ENCODE peak calls at places on chromosomes 6 and 20, in six cellular contexts. U, R, W, Q, B and G are unnamed samples.

GRCh38 chr6:167825759-167826229 is 917 bp upstream of the AFDN start:
- DNase-seq in U (peak; percentile 94), R (peak; percentile 92), W (no peak), Q (no peak), B (peak; percentile 74), G (no peak)

GRCh38 chr6:16649241-16649640 is 112.0 kb downstream of the ATXN1 start:
- DNase-seq in U (no peak), R (no peak), W (no peak), Q (no peak), B (no peak), G (no peak)

GRCh38 chr20:4166726-4167035 is 151.3 kb upstream of the RNF24 start:
- DNase-seq in U (no peak), R (no peak), W (no peak), Q (no peak), B (no peak), G (no peak)

GRCh38 chr6:52759085-52759484 is 4.2 kb downstream of the GSTA2 start:
- DNase-seq in U (no peak), R (no peak), W (no peak), Q (no peak), B (no peak), G (no peak)

GRCh38 chr6:133939778-133940667 is 13.0 kb upstream of the TBPL1 start:
- DNase-seq in U (no peak), R (no peak), W (no peak), Q (no peak), B (no peak), G (no peak)

GRCh38 chr6:82396964-82397761 is 33.5 kb downstream of the TPBG start:
- DNase-seq in U (no peak), R (no peak), W (peak; percentile 90), Q (no peak), B (no peak), G (peak; percentile 36)

GRCh38 chr6:138001750-138002349 is 105.4 kb downstream of the PERP start:
- DNase-seq in U (peak; percentile 72), R (peak; percentile 73), W (peak; percentile 66), Q (peak; percentile 37), B (peak; percentile 58), G (peak; percentile 63)

GRCh38 chr6:35776364-35777215 is at the start of gene CLPSL2:
- DNase-seq in U (peak; percentile 47), R (peak; percentile 84), W (no peak), Q (no peak), B (no peak), G (no peak)

GRCh38 chr6:24855389-24856245 is 56.9 kb upstream of the ARMH2 start:
- DNase-seq in U (peak; percentile 83), R (peak; percentile 85), W (peak; percentile 81), Q (peak; percentile 72), B (peak; percentile 75), G (peak; percentile 57)

GRCh38 chr6:111843347-111844147 is 29.7 kb downstream of the FYN start:
- DNase-seq in U (no peak), R (no peak), W (no peak), Q (peak; percentile 59), B (peak; percentile 63), G (peak; percentile 57)

DNA sequence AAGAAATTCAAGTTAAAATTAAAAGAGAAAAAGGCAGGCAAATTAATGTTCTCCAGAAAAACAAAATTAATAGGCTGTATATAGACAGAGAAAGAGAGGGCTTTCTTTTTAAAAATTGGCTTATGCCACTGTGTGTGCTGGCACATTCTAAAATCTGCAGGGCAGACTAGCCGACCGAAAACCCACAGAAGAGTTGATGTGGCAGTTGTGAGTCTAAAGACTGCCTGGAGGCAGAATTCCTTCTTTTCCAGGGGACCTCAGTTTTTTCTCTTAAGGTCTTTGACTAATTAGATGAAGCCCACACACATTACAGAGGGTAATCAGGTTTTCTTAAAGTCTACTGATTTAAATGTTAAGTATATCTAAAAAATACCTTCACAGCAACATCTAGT is 85.7 kb downstream of the GJA1 start:
- DNase-seq in U (no peak), R (peak; percentile 24), W (no peak), Q (no peak), B (no peak), G (no peak)
- H3K27ac ChIP-seq in U (no peak overlapping the region), R (peak overlapping the region; percentile 61), W (no peak overlapping the region), Q (no peak overlapping the region), B (no peak overlapping the region), G (no peak overlapping the region)

DNA sequence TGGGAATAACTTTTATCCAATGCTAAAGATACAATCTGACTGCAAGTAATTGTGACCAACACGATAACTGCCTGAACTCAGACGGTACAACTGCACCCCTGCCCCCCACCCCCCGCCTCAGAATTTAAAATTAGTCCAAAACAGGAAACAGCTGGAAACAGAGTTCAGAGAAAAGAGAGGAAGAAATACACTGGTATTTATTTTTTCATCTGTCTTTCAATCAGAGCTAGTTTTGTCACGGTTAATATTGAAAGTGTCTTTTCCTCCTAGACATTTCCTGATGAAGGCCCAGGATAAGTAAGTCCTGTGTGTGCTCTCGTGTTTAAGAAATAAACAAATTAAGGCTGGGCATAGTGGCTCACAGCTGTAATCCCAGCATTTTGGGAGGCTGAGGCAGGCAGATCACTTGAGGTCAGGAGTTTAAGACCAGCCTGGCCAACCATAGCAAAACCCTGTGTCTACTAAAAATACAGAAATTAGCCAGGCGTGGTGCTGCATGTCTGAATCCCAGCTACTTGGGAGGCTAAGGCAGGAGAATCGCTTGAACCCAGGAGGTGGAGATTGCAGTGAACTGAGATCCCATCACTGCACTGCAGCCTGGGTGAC is 21.5 kb downstream of the ACSS1 start:
- DNase-seq in U (no peak), R (no peak), W (no peak), Q (no peak), B (peak; percentile 16), G (peak; percentile 12)
- H3K27ac ChIP-seq in U (no peak overlapping the region), R (no peak overlapping the region), W (no peak overlapping the region), Q (peak overlapping the region; percentile 16), B (peak overlapping the region; percentile 13), G (peak overlapping the region; percentile 66)

GRCh38 chr20:63691711-63692435 is 4.6 kb upstream of the TNFRSF6B start:
- DNase-seq in U (no peak), R (no peak), W (no peak), Q (no peak), B (peak; percentile 53), G (no peak)
- H3K27ac ChIP-seq in U (no peak overlapping the region), R (no peak overlapping the region), W (peak overlapping the region; percentile 2), Q (no peak overlapping the region), B (no peak overlapping the region), G (no peak overlapping the region)

DNA sequence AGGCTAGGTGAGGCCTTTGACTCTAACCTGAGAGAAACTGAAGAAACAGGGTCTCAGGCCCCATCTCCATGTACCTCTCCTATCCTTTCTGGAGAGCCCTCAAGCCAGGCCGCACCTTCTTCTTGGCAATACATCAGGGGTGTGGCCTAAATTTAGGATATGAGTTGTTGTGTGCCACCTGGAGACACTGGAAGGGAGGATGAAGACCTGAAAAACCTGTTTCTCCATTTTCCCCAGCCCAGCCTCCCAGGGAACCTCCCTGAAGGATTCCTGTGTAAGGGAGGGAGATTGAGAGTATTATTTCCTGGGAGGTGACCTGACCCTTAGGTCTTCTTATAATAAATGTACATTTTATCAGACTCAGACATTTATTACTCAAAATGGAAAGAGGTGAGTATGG is 3.1 kb downstream of the LY6G6D start:
- DNase-seq in U (no peak), R (peak; percentile 67), W (no peak), Q (no peak), B (no peak), G (no peak)
- H3K27ac ChIP-seq in U (no peak overlapping the region), R (no peak overlapping the region), W (no peak overlapping the region), Q (no peak overlapping the region), B (no peak overlapping the region), G (no peak overlapping the region)

GRCh38 chr6:159716247-159717086 is 10.8 kb upstream of the WTAP start:
- DNase-seq in U (peak; percentile 59), R (no peak), W (peak; percentile 98), Q (no peak), B (no peak), G (no peak)

GRCh38 chr6:159715605-159716004 is 11.7 kb upstream of the WTAP start:
- DNase-seq in U (no peak), R (no peak), W (no peak), Q (no peak), B (no peak), G (no peak)

GRCh38 chr6:159713984-159714383 is 13.3 kb upstream of the WTAP start:
- DNase-seq in U (no peak), R (no peak), W (no peak), Q (no peak), B (no peak), G (no peak)

GRCh38 chr6:159715168-159715567 is 12.1 kb upstream of the WTAP start:
- DNase-seq in U (no peak), R (no peak), W (no peak), Q (no peak), B (no peak), G (no peak)

DNA sequence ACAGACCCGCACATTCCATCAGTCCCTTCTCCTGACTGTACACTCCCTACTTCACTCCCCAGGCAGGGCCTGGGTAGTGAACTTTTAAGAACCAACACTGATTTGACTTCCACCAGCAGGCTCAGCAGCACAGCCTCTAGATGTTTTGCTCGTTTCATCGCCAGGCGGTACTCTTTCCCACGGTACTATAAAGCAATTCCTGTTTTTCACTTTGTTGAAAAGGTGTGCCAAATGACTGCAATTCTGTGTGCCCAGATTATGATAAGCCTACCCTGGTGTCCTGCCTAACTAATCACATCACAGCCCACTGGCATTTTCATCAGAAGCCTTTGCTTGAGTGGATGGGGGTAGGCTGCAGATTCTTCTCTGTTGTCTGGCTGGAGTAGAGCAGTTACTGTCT is 12.9 kb upstream of the WTAP start:
- DNase-seq in U (no peak), R (no peak), W (no peak), Q (no peak), B (no peak), G (no peak)
- H3K27ac ChIP-seq in U (peak overlapping the region; percentile 75), R (no peak overlapping the region), W (no peak overlapping the region), Q (no peak overlapping the region), B (peak overlapping the region; percentile 42), G (no peak overlapping the region)

GRCh38 chr20:18361678-18362077 is 73.4 kb downstream of the ZNF133 start:
- DNase-seq in U (no peak), R (no peak), W (no peak), Q (no peak), B (no peak), G (no peak)
- H3K27ac ChIP-seq in U (no peak overlapping the region), R (no peak overlapping the region), W (no peak overlapping the region), Q (no peak overlapping the region), B (no peak overlapping the region), G (no peak overlapping the region)

GRCh38 chr6:109187399-109188114 is 92.2 kb downstream of the CEP57L1 start:
- DNase-seq in U (peak; percentile 73), R (peak; percentile 82), W (peak; percentile 49), Q (peak; percentile 32), B (peak; percentile 70), G (peak; percentile 58)
- H3K27ac ChIP-seq in U (no peak overlapping the region), R (no peak overlapping the region), W (no peak overlapping the region), Q (no peak overlapping the region), B (no peak overlapping the region), G (no peak overlapping the region)